ENCODE peak calls at places on chromosomes 13 and 19, in ten cellular contexts. U is lower leg skin, I is GM12878, A is Peyer's patch, J is body of pancreas, T is stomach, D is breast epithelium, K is NB4, R is IMR-90, M is esophagus squamous epithelium. E is an unnamed sample.

GRCh38 chr13:98171806-98172569 is 5.1 kb downstream of the RNF113B start:
- DNase-seq in U (peak), I (no peak), A (no peak), J (peak), T (peak), D (no peak), K (no peak), R (peak), M (no peak), E (peak)

GRCh38 chr13:79226250-79226649 is 179.8 kb downstream of the RBM26 start:
- DNase-seq in U (no peak), I (no peak), A (no peak), J (no peak), T (no peak), D (no peak), K (no peak), R (no peak), M (no peak), E (no peak)

GRCh38 chr13:113033498-113033897 is 64.5 kb downstream of the MCF2L start:
- DNase-seq in U (no peak), I (no peak), A (no peak), J (no peak), T (no peak), D (no peak), K (no peak), R (no peak), M (no peak), E (no peak)

GRCh38 chr19:623974-624373 is 9.4 kb downstream of the POLRMT start:
- DNase-seq in U (no peak), I (no peak), A (no peak), J (no peak), T (no peak), D (no peak), K (no peak), R (peak), M (no peak), E (peak)

GRCh38 chr13:28286263-28286662 is 147.9 kb downstream of the PAN3 start:
- DNase-seq in U (no peak), I (peak), A (no peak), J (no peak), T (no peak), D (no peak), K (no peak), R (no peak), M (no peak), E (no peak)

GRCh38 chr13:44843403-44843802 is 145.9 kb downstream of the NUFIP1 start:
- DNase-seq in U (no peak), I (no peak), A (no peak), J (no peak), T (no peak), D (no peak), K (peak), R (peak), M (no peak), E (no peak)

GRCh38 chr19:18839465-18840287 is 7.9 kb downstream of the UPF1 start:
- DNase-seq in U (no peak), I (no peak), A (no peak), J (peak), T (peak), D (no peak), K (no peak), R (no peak), M (no peak), E (peak)

GRCh38 chr19:40813182-40813581 is 14.2 kb downstream of the EGLN2 start:
- DNase-seq in U (no peak), I (no peak), A (no peak), J (no peak), T (no peak), D (no peak), K (no peak), R (no peak), M (no peak), E (no peak)

GRCh38 chr13:46341112-46341711 is 45.8 kb downstream of the RUBCNL start:
- DNase-seq in U (no peak), I (peak), A (no peak), J (no peak), T (no peak), D (no peak), K (peak), R (peak), M (no peak), E (peak)

GRCh38 chr13:37656247-37656940 is 57.8 kb upstream of the POSTN start:
- DNase-seq in U (no peak), I (no peak), A (no peak), J (no peak), T (no peak), D (no peak), K (no peak), R (peak), M (no peak), E (peak)

GRCh38 chr13:35455022-35455421 is 21.5 kb downstream of the MAB21L1 start:
- DNase-seq in U (no peak), I (no peak), A (no peak), J (no peak), T (no peak), D (no peak), K (no peak), R (no peak), M (no peak), E (no peak)

GRCh38 chr19:33348301-33349010 is 25.1 kb upstream of the CEBPG start:
- DNase-seq in U (no peak), I (no peak), A (no peak), J (no peak), T (no peak), D (peak), K (no peak), R (no peak), M (no peak), E (peak)

GRCh38 chr19:46970815-46971214 is 48.8 kb upstream of the NPAS1 start:
- DNase-seq in U (no peak), I (no peak), A (no peak), J (no peak), T (no peak), D (no peak), K (no peak), R (peak), M (no peak), E (no peak)

GRCh38 chr13:21316376-21316775 is 139.9 kb downstream of the MRPL57 start:
- DNase-seq in U (no peak), I (no peak), A (no peak), J (no peak), T (no peak), D (no peak), K (no peak), R (no peak), M (no peak), E (no peak)

GRCh38 chr19:44111910-44112463 is 1.2 kb upstream of the ZNF225 start:
- DNase-seq in U (no peak), I (no peak), A (no peak), J (no peak), T (no peak), D (no peak), K (peak), R (peak), M (no peak), E (peak)

GRCh38 chr13:29402168-29402621 is 193.3 kb downstream of the SLC7A1 start:
- DNase-seq in U (no peak), I (no peak), A (no peak), J (no peak), T (no peak), D (no peak), K (no peak), R (peak), M (no peak), E (no peak)

GRCh38 chr19:44590245-44591059 is 22.9 kb upstream of the IGSF23 start:
- DNase-seq in U (no peak), I (no peak), A (no peak), J (no peak), T (no peak), D (no peak), K (no peak), R (no peak), M (no peak), E (no peak)

GRCh38 chr19:48332351-48332661 is 7.0 kb downstream of the EMP3 start:
- DNase-seq in U (no peak), I (no peak), A (no peak), J (no peak), T (no peak), D (no peak), K (no peak), R (no peak), M (no peak), E (no peak)

GRCh38 chr19:48329167-48329891 is 4.0 kb downstream of the EMP3 start:
- DNase-seq in U (peak), I (peak), A (peak), J (no peak), T (no peak), D (no peak), K (peak), R (peak), M (no peak), E (peak)

GRCh38 chr19:48330012-48330681 is 4.8 kb downstream of the EMP3 start:
- DNase-seq in U (peak), I (peak), A (peak), J (peak), T (peak), D (peak), K (peak), R (no peak), M (peak), E (no peak)

GRCh38 chr19:48333467-48334384 is 8.4 kb downstream of the EMP3 start:
- DNase-seq in U (peak), I (peak), A (peak), J (peak), T (peak), D (peak), K (peak), R (peak), M (peak), E (no peak)

DNA sequence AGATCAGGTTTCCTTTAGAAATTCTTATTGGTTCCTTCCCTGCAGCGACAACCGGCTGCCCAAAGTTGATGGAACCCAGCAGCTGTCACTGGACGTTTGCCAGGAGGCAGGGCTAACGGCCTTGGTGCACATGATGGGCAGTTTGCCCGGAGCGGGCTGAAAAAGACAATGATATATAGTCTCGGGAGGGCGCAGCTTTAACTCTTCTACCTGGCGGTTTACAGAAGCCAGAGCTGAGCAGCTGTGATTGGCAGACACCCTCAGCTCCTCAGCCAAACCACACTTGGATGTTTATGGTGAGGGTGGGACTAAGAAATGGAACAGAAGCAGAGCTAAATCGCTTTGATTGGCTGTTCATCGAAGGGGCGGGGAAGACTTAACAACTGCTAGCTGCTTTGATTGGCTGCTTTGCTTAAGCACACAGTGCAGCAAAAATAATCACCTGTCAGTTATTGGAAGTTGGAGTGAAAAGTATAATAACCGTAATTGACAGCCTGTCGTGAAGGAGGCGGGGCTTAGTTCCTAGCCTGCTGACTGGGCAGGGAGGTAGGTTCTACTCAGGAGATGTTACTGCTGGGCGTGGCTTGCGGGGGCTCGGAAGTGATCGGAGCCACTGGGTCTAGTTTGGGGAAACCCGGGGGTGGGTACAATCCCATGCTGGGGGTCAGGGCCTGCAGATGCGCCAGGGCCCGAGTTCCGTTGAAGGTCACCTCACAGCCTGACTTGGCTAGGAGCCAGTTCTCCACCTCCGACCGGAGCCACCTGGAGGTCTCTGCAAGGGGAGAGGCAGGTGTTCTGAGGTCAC is 7.5 kb downstream of the EMP3 start:
- DNase-seq in U (peak), I (peak), A (peak), J (peak), T (peak), D (peak), K (peak), R (peak), M (peak), E (no peak)
- TF ChIP-seq POLR2A in U (no peak), I (peak), A (peak), J (peak), T (no peak), D (no peak), K (peak), R (peak), M (peak), E (no peak)

GRCh38 chr19:42069619-42070293 is at the start of gene GRIK5:
- DNase-seq in U (no peak), I (no peak), A (no peak), J (peak), T (no peak), D (no peak), K (no peak), R (no peak), M (no peak), E (no peak)
- TF ChIP-seq POLR2A in U (no peak), I (no peak), A (no peak), J (peak), T (no peak), D (no peak), K (no peak), R (no peak), M (no peak), E (no peak)

GRCh38 chr19:50835785-50836542 is 2.6 kb upstream of the KLK15 start:
- DNase-seq in U (no peak), I (peak), A (peak), J (peak), T (peak), D (peak), K (peak), R (peak), M (no peak), E (peak)
- TF ChIP-seq POLR2A in U (no peak), I (peak), A (peak), J (peak), T (no peak), D (no peak), K (no peak), R (no peak), M (no peak), E (peak)

DNA sequence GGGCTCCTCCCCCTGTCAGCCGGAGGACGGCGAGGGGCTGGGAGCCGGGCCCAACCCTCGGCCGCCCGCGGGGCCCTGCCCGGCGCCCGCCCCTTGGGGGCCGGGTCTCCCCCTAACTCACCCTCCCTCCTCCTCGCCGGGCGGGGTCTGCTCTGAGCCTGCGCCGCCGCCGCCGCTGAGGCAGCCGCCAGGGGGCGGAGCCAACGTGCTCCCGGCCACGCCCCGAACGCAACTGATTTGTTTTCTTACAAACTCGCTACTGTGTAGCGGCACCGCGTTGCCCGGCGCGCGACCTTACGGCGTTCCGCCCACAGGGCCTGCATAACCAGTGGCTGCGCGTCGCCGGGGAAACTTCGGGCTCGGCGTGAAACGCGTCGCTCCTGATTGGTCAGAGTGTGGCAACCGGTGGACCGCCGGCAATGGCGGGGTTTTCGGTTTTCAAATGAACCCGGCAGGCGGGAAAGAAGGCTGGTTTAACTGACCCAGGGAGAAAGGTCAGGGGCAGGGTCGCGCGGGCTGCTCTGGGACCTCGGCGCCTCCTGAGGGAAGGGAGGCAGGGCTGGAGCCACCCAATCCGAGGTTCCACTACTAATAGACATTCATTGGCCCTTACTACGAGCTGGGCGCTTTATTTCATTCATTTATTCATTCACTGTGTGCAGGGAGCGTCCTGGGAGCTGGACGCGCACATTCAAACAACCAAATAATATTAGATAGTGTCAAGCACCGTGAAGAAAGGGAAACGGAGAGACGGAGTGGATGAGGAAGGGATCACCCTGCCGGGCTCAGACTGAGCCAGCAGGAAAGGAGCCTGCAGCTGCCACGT is at the start of gene CDKN2D:
- DNase-seq in U (peak), I (peak), A (peak), J (peak), T (peak), D (peak), K (peak), R (peak), M (peak), E (peak)
- TF ChIP-seq POLR2A in U (no peak), I (peak), A (peak), J (peak), T (no peak), D (no peak), K (peak), R (peak), M (peak), E (no peak)

DNA sequence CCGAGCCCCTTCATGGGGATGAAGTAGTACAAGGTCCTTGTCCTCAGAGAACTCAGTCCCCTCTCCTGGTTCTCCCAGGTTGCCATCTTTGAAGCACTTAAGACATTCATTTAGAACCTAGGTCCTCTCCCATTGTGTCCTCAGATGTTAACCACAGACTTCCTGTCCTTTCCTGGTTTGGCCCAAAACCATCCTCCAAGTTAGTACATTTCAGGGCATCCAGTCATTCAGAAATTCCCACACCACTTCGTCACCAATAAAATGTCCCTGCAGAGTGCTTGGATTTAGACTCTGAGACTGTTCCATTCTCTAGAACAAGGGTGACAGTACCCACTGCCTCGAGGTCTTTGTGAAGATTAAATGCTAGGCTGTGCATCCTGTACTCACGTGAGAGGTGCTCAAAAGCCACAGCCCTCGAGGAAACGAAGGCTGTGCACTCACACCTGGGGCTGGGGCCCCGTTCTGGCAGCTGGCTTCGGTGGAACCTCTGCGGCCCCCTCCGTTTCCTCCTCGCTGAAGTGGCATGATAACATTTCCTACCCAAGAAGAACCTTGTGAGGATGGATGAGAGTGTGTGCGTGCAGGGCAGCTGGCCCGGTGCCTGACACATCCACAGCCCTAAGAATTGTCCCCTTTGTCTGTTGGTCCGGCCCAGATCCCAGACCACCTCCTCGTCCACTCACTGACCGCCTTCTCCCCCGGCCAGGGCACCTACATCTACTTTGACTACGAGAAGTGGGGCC is 4.7 kb downstream of the LENG1 start:
- DNase-seq in U (no peak), I (no peak), A (no peak), J (no peak), T (no peak), D (no peak), K (no peak), R (no peak), M (no peak), E (peak)
- TF ChIP-seq POLR2A in U (no peak), I (peak), A (no peak), J (no peak), T (no peak), D (no peak), K (no peak), R (no peak), M (no peak), E (no peak)

GRCh38 chr19:1848399-1849131 is at the start of gene REXO1:
- DNase-seq in U (peak), I (peak), A (peak), J (peak), T (peak), D (peak), K (peak), R (peak), M (peak), E (peak)
- TF ChIP-seq POLR2A in U (no peak), I (peak), A (peak), J (peak), T (no peak), D (no peak), K (peak), R (peak), M (peak), E (peak)

GRCh38 chr19:3275583-3276340 is 51.3 kb downstream of the CELF5 start:
- DNase-seq in U (peak), I (peak), A (peak), J (peak), T (peak), D (peak), K (peak), R (peak), M (no peak), E (peak)
- TF ChIP-seq POLR2A in U (no peak), I (peak), A (no peak), J (no peak), T (no peak), D (no peak), K (no peak), R (no peak), M (no peak), E (peak)